ENCODE peak calls at places on chromosomes 5 and 9, in five cellular contexts. One of them, this sample, is unnamed.

GRCh38 chr9:107569171-107569570 is 79.6 kb upstream of the KLF4 start:
- DNase-seq in H1: no peak
- DNase-seq in GM12878: no peak
- DNase-seq in K562: no peak
- DNase-seq in HCT116: no peak
- DNase-seq in this sample: no peak

GRCh38 chr9:107261106-107261505 is 22.0 kb upstream of the RAD23B start:
- DNase-seq in HCT116: no peak
- DNase-seq in K562: no peak
- DNase-seq in H1: no peak
- DNase-seq in GM12878: no peak
- DNase-seq in this sample: no peak

GRCh38 chr5:80799041-80799440 is 144.3 kb upstream of the DHFR start:
- DNase-seq in GM12878: no peak
- DNase-seq in H1: no peak
- DNase-seq in K562: no peak
- DNase-seq in HCT116: no peak
- DNase-seq in this sample: no peak

GRCh38 chr5:122415481-122416120 is 103.6 kb downstream of the SNCAIP start:
- DNase-seq in H1: peak
- DNase-seq in K562: peak
- DNase-seq in GM12878: no peak
- DNase-seq in HCT116: peak
- DNase-seq in this sample: peak

GRCh38 chr5:60370508-60370907 is 329.5 kb downstream of the DEPDC1B start:
- DNase-seq in GM12878: no peak
- DNase-seq in H1: no peak
- DNase-seq in K562: no peak
- DNase-seq in HCT116: no peak
- DNase-seq in this sample: no peak

GRCh38 chr9:17531642-17532254 is 47.1 kb upstream of the SH3GL2 start:
- DNase-seq in GM12878: no peak
- DNase-seq in HCT116: peak
- DNase-seq in K562: peak
- DNase-seq in H1: no peak
- DNase-seq in this sample: peak

GRCh38 chr5:151214614-151215545 is 9.0 kb downstream of the CCDC69 start:
- DNase-seq in K562: no peak
- DNase-seq in H1: no peak
- DNase-seq in GM12878: peak
- DNase-seq in HCT116: no peak
- DNase-seq in this sample: peak

GRCh38 chr9:136591191-136591752 is 45.4 kb upstream of the NOTCH1 start:
- DNase-seq in GM12878: no peak
- DNase-seq in K562: no peak
- DNase-seq in HCT116: no peak
- DNase-seq in H1: no peak
- DNase-seq in this sample: no peak

GRCh38 chr9:136225366-136225747 is 20.3 kb downstream of the QSOX2 start:
- DNase-seq in H1: no peak
- DNase-seq in K562: no peak
- DNase-seq in GM12878: peak
- DNase-seq in HCT116: no peak
- DNase-seq in this sample: no peak

GRCh38 chr9:37025381-37026084 is 8.5 kb downstream of the PAX5 start:
- DNase-seq in H1: no peak
- DNase-seq in HCT116: no peak
- DNase-seq in GM12878: no peak
- DNase-seq in K562: no peak
- DNase-seq in this sample: no peak

GRCh38 chr5:45038366-45038987 is 229.7 kb downstream of the MRPS30 start:
- DNase-seq in K562: peak
- DNase-seq in HCT116: peak
- DNase-seq in GM12878: no peak
- DNase-seq in H1: no peak
- DNase-seq in this sample: peak

GRCh38 chr5:10581867-10582511 is 18.1 kb downstream of the ANKRD33B start:
- DNase-seq in K562: no peak
- DNase-seq in HCT116: no peak
- DNase-seq in H1: no peak
- DNase-seq in GM12878: no peak
- DNase-seq in this sample: no peak

GRCh38 chr5:63963080-63963735 is 963 bp upstream of the HTR1A start:
- DNase-seq in GM12878: peak
- DNase-seq in H1: no peak
- DNase-seq in K562: peak
- DNase-seq in HCT116: peak
- DNase-seq in this sample: peak

GRCh38 chr9:136328011-136328621 is 777 bp downstream of the GPSM1 start:
- DNase-seq in GM12878: no peak
- DNase-seq in HCT116: no peak
- DNase-seq in H1: no peak
- DNase-seq in K562: no peak
- DNase-seq in this sample: no peak

GRCh38 chr9:124259273-124260078 is 1.7 kb downstream of the NEK6 start:
- DNase-seq in GM12878: no peak
- DNase-seq in K562: no peak
- DNase-seq in H1: no peak
- DNase-seq in HCT116: peak
- DNase-seq in this sample: peak

GRCh38 chr9:95082401-95083084 is 235.0 kb downstream of the FANCC start:
- DNase-seq in K562: no peak
- DNase-seq in GM12878: no peak
- DNase-seq in H1: no peak
- DNase-seq in HCT116: no peak
- DNase-seq in this sample: no peak

GRCh38 chr5:127290019-127290945 is at the start of gene MEGF10:
- DNase-seq in HCT116: no peak
- DNase-seq in H1: no peak
- DNase-seq in K562: peak
- DNase-seq in GM12878: no peak
- DNase-seq in this sample: peak

GRCh38 chr9:136867480-136867879 is 1.4 kb upstream of the EDF1 start:
- DNase-seq in HCT116: no peak
- DNase-seq in GM12878: no peak
- DNase-seq in K562: no peak
- DNase-seq in H1: no peak
- DNase-seq in this sample: no peak

GRCh38 chr5:29367176-29367833 is 1826.2 kb upstream of the CDH6 start:
- DNase-seq in K562: no peak
- DNase-seq in H1: no peak
- DNase-seq in HCT116: no peak
- DNase-seq in GM12878: no peak
- DNase-seq in this sample: peak

GRCh38 chr5:10337107-10337506 is 16.4 kb upstream of the MARCHF6 start:
- DNase-seq in K562: no peak
- DNase-seq in GM12878: no peak
- DNase-seq in H1: no peak
- DNase-seq in HCT116: no peak
- DNase-seq in this sample: no peak

GRCh38 chr5:6235726-6236125 is 142.6 kb downstream of the MED10 start:
- DNase-seq in H1: no peak
- DNase-seq in K562: no peak
- DNase-seq in HCT116: no peak
- DNase-seq in GM12878: no peak
- DNase-seq in this sample: no peak

GRCh38 chr5:141496038-141496437 is 7.2 kb downstream of the PCDHGC5 start:
- DNase-seq in H1: no peak
- DNase-seq in GM12878: no peak
- DNase-seq in K562: no peak
- DNase-seq in HCT116: no peak
- DNase-seq in this sample: no peak

DNA sequence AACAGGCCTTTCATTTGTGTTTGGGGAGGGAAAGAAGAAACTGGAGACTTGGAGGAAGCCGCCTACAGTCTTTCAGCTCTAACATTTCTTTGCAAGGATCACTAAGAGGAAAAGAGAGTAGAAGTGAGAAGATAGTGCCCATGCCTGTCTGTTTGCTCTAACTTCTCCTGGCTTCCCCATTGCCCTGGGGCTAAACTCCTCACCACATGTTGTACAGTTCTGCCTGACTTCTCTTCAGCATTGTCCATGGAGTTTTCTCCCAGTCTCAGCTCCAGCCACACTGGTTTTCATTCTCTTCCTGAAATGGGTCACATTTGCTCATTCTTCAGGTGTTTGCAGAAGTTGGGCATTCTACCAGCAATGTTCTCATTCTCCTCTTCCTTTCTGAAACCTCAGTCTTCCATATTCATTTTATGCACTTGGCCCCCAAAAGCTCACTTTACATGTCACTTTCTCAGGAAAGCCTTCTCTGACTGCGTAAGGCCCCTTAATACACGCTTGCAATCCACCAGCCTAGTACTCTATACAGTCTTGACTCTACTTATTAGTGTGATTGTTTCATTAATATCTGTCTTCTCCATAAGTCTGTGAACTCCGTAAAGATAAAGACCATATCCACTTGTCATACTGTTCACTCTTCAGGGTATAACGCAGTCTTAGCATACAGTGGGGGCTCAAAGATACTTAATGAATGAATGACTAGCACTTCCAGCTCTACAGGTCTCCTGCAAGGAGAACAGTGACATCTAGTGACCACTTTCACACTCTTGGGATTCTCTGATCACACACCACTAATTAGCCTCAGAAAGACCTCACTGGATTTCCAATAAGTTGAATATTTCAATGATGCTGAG is 40.2 kb upstream of the TRIM32 start:
- DNase-seq in K562: peak
- DNase-seq in HCT116: peak
- DNase-seq in H1: no peak
- DNase-seq in GM12878: no peak
- DNase-seq in this sample: peak
- TF ChIP-seq SRF in K562: no peak
- TF ChIP-seq SRF in HCT116: no peak
- TF ChIP-seq SRF in H1: no peak
- TF ChIP-seq SRF in GM12878: no peak
- TF ChIP-seq SRF in this sample: no peak

DNA sequence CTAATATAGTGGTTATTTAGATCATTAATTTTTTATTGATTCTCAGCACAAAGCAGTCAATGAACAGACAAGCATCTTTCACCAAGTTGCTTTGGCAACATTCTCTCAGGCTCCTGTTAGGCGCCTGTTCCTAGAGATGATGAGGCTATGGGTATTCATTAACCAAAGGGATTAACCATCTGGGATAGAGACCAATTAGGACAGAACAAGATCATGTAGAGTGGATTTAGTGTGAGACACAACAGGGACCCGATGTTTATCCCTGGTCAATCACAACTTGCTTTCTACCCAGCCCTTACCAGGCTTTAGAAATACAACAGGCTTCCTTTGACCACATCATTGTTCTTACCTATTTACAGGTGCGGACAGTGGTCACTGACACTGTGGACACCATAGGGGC is 82.2 kb downstream of the PJA2 start:
- DNase-seq in GM12878: no peak
- DNase-seq in H1: no peak
- DNase-seq in HCT116: no peak
- DNase-seq in K562: no peak
- DNase-seq in this sample: no peak
- TF ChIP-seq SRF in GM12878: no peak
- TF ChIP-seq SRF in H1: no peak
- TF ChIP-seq SRF in HCT116: no peak
- TF ChIP-seq SRF in K562: no peak
- TF ChIP-seq SRF in this sample: no peak

GRCh38 chr5:177442066-177442836 is 4.4 kb upstream of the PRR7 start:
- DNase-seq in HCT116: no peak
- DNase-seq in GM12878: no peak
- DNase-seq in H1: no peak
- DNase-seq in K562: no peak
- DNase-seq in this sample: no peak
- TF ChIP-seq SRF in HCT116: no peak
- TF ChIP-seq SRF in GM12878: no peak
- TF ChIP-seq SRF in H1: no peak
- TF ChIP-seq SRF in K562: no peak
- TF ChIP-seq SRF in this sample: no peak

DNA sequence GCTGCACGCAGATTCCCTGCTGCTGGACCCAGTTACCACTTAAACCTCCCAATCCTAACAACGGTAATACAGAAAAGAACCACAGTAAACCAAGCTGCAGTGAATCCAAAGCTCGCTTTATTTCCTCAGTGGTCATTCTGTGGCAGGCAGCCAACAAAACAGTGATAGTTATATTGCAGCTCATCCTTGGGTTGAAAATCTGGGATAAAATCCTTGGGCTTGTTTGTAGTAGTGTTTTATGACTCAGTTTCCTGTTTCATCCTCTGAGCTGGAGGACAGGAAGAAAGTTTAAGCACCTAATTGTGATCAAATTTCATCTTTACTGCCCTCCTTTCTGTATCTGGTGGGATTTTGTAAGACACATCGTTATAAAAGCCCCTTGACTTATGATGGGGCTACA is 31.4 kb downstream of the HMGCR start:
- DNase-seq in H1: no peak
- DNase-seq in HCT116: no peak
- DNase-seq in K562: no peak
- DNase-seq in GM12878: no peak
- DNase-seq in this sample: no peak
- TF ChIP-seq SRF in H1: no peak
- TF ChIP-seq SRF in HCT116: no peak
- TF ChIP-seq SRF in K562: no peak
- TF ChIP-seq SRF in GM12878: no peak
- TF ChIP-seq SRF in this sample: no peak

DNA sequence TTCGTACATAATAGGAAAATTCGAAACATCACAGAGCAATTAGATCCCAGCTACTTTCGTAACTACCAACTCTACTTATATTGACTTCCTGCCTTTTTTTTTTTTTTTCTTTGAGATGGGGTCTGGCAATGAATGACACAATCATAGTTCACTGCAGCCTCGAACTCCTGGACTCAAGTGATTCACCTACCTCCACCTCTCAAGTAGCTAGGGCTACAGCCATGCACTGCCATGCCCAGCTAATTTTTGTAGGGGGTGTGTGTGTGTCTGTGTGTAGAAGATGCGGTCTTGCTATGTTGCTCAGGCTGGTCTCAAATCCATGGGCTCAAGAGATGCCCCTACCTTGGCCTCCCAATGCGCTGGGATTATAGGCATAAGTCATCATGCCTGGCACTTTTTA is 5.8 kb upstream of the PAIP2 start:
- DNase-seq in H1: no peak
- DNase-seq in HCT116: no peak
- DNase-seq in K562: no peak
- DNase-seq in GM12878: no peak
- DNase-seq in this sample: peak
- TF ChIP-seq SRF in H1: no peak
- TF ChIP-seq SRF in HCT116: no peak
- TF ChIP-seq SRF in K562: no peak
- TF ChIP-seq SRF in GM12878: no peak
- TF ChIP-seq SRF in this sample: no peak

GRCh38 chr5:177131352-177131710 is 2.2 kb upstream of the NSD1 start:
- DNase-seq in GM12878: no peak
- DNase-seq in H1: no peak
- DNase-seq in HCT116: no peak
- DNase-seq in K562: no peak
- DNase-seq in this sample: no peak

GRCh38 chr5:177131711-177132503 is 1.7 kb upstream of the NSD1 start:
- DNase-seq in H1: no peak
- DNase-seq in K562: no peak
- DNase-seq in GM12878: no peak
- DNase-seq in HCT116: no peak
- DNase-seq in this sample: no peak

GRCh38 chr5:177133845-177134652 is 476 bp downstream of the NSD1 start:
- DNase-seq in H1: no peak
- DNase-seq in K562: peak
- DNase-seq in GM12878: no peak
- DNase-seq in HCT116: no peak
- DNase-seq in this sample: no peak

GRCh38 chr5:177133119-177133844 is at the start of gene NSD1:
- DNase-seq in GM12878: peak
- DNase-seq in HCT116: no peak
- DNase-seq in H1: peak
- DNase-seq in K562: peak
- DNase-seq in this sample: no peak

GRCh38 chr5:177132504-177133118 is 962 bp upstream of the NSD1 start:
- DNase-seq in K562: no peak
- DNase-seq in HCT116: no peak
- DNase-seq in H1: no peak
- DNase-seq in GM12878: no peak
- DNase-seq in this sample: no peak
- TF ChIP-seq SRF in K562: no peak
- TF ChIP-seq SRF in HCT116: no peak
- TF ChIP-seq SRF in H1: no peak
- TF ChIP-seq SRF in GM12878: no peak
- TF ChIP-seq SRF in this sample: no peak